ENCODE peak calls at places on chromosomes 6 and 20, in five cellular contexts. W, D, Y, B and N are unnamed samples.

GRCh38 chr6:16511048-16511660 is 250.1 kb downstream of the ATXN1 start:
- DNase-seq in W (no peak), Y (no peak), D (no peak), B (peak), N (peak)

GRCh38 chr6:53466257-53466656 is 78.6 kb downstream of the GCLC start:
- DNase-seq in W (no peak), Y (no peak), B (peak), D (no peak), N (no peak)

GRCh38 chr20:61551401-61551800 is 299.3 kb downstream of the CDH4 start:
- DNase-seq in W (no peak), B (no peak), Y (no peak), D (no peak), N (no peak)

GRCh38 chr6:117677553-117678131 is 2.4 kb downstream of the NUS1 start:
- DNase-seq in Y (no peak), W (no peak), B (peak), D (no peak), N (peak)

GRCh38 chr6:167294651-167295494 is 3.8 kb downstream of the UNC93A start:
- DNase-seq in D (no peak), Y (no peak), W (no peak), B (no peak), N (no peak)

GRCh38 chr20:59820204-59821041 is 113.0 kb downstream of the SYCP2 start:
- DNase-seq in W (no peak), Y (no peak), D (peak), B (no peak), N (no peak)

GRCh38 chr20:43955244-43956191 is 40.9 kb downstream of the TOX2 start:
- DNase-seq in Y (peak), B (peak), W (peak), D (no peak), N (peak)

GRCh38 chr20:63279931-63280330 is 7.3 kb downstream of the ARFGAP1 start:
- DNase-seq in B (no peak), D (no peak), W (no peak), Y (no peak), N (no peak)

GRCh38 chr6:72524011-72524645 is 97.7 kb upstream of the KCNQ5 start:
- DNase-seq in B (no peak), W (no peak), D (no peak), Y (no peak), N (no peak)

GRCh38 chr20:29873946-29874345 is 1383.5 kb upstream of the DEFB115 start:
- DNase-seq in D (no peak), B (peak), W (peak), Y (no peak), N (peak)

GRCh38 chr6:169669889-169670288 is 31.9 kb downstream of the WDR27 start:
- DNase-seq in D (no peak), W (no peak), B (peak), Y (no peak), N (peak)

GRCh38 chr6:56022678-56023077 is 147.3 kb upstream of the BMP5 start:
- DNase-seq in W (no peak), Y (no peak), D (no peak), B (no peak), N (no peak)

GRCh38 chr6:90397929-90398674 is 101.5 kb upstream of the BACH2 start:
- DNase-seq in W (peak), Y (peak), D (no peak), B (peak), N (peak)

GRCh38 chr20:6863798-6864201 is 96.3 kb downstream of the BMP2 start:
- DNase-seq in Y (no peak), B (no peak), D (no peak), W (no peak), N (no peak)

GRCh38 chr6:150765457-150765764 is 100.1 kb upstream of the MTHFD1L start:
- DNase-seq in Y (no peak), D (no peak), B (no peak), W (no peak), N (no peak)

GRCh38 chr6:167103041-167103816 is 19.7 kb upstream of the CCR6 start:
- DNase-seq in W (no peak), Y (no peak), D (no peak), B (no peak), N (no peak)

GRCh38 chr6:116847234-116847633 is 18.4 kb upstream of the GPRC6A start:
- DNase-seq in W (no peak), D (no peak), B (peak), Y (no peak), N (peak)

GRCh38 chr6:21587925-21588811 is 5.4 kb upstream of the SOX4 start:
- DNase-seq in W (peak), D (peak), B (peak), Y (no peak), N (peak)

GRCh38 chr6:93792751-93793150 is 373.4 kb upstream of the EPHA7 start:
- DNase-seq in B (peak), Y (no peak), D (no peak), W (no peak), N (peak)

GRCh38 chr6:113433506-113433991 is 423.6 kb upstream of the MARCKS start:
- DNase-seq in W (no peak), Y (no peak), D (peak), B (peak), N (peak)

GRCh38 chr6:85115876-85116275 is 334.0 kb upstream of the NT5E start:
- DNase-seq in W (no peak), D (no peak), Y (no peak), B (no peak), N (no peak)

GRCh38 chr20:37336369-37337207 is 9.4 kb upstream of the SRC start:
- DNase-seq in D (no peak), Y (no peak), W (peak), B (no peak), N (peak)

GRCh38 chr6:30500421-30501069 is 11.2 kb downstream of the HLA-E start:
- DNase-seq in Y (no peak), D (no peak), B (peak), W (no peak), N (peak)

GRCh38 chr6:37699138-37699766 is 1.6 kb upstream of the MDGA1 start:
- DNase-seq in D (no peak), Y (peak), W (no peak), B (no peak), N (no peak)

GRCh38 chr6:41257369-41258195 is 28.9 kb downstream of the TREM1 start:
- DNase-seq in B (peak), W (no peak), D (no peak), Y (no peak), N (peak)

GRCh38 chr20:38260378-38261053 is at the start of gene KIAA1755:
- DNase-seq in D (no peak), B (no peak), Y (no peak), W (no peak), N (no peak)

GRCh38 chr20:42255820-42256219 is 637.6 kb upstream of the CHD6 start:
- DNase-seq in Y (no peak), D (no peak), W (no peak), B (no peak), N (no peak)

GRCh38 chr6:103001724-103002123 is 1608.2 kb downstream of the GRIK2 start:
- DNase-seq in W (no peak), D (no peak), Y (no peak), B (no peak), N (no peak)

GRCh38 chr20:32078777-32079176 is 26.7 kb downstream of the HCK start:
- DNase-seq in B (no peak), Y (no peak), W (no peak), D (no peak), N (no peak)

GRCh38 chr6:34301408-34301807 is 52.6 kb upstream of the SMIM29 start:
- DNase-seq in Y (no peak), W (no peak), B (peak), D (peak), N (peak)

GRCh38 chr20:48879609-48880008 is 41.9 kb upstream of the ARFGEF2 start:
- DNase-seq in B (peak), D (no peak), W (no peak), Y (no peak), N (no peak)

GRCh38 chr6:7727951-7728854 is 2.3 kb downstream of the BMP6 start:
- DNase-seq in B (peak), D (peak), W (no peak), Y (no peak), N (peak)

GRCh38 chr6:138109042-138109997 is 2.1 kb upstream of the PERP start:
- DNase-seq in W (peak), B (peak), D (peak), Y (peak), N (peak)